ENCODE peak calls at places on chromosomes 16 and 17, in eight cellular contexts. One of them, this sample, is unnamed.

GRCh38 chr17:57677301-57677700 is 67.8 kb downstream of the CCDC182 start:
- DNase-seq in breast epithelium: no peak
- DNase-seq in stomach: no peak
- DNase-seq in esophagus muscularis mucosa: no peak
- DNase-seq in SK-N-SH: no peak
- DNase-seq in transverse colon: no peak
- DNase-seq in HL-60: no peak
- DNase-seq in SK-N-MC: no peak
- DNase-seq in this sample: no peak

GRCh38 chr17:81561494-81561885 is 9.3 kb upstream of the FAAP100 start:
- DNase-seq in HL-60: no peak
- DNase-seq in esophagus muscularis mucosa: no peak
- DNase-seq in transverse colon: no peak
- DNase-seq in SK-N-MC: no peak
- DNase-seq in breast epithelium: no peak
- DNase-seq in stomach: no peak
- DNase-seq in SK-N-SH: no peak
- DNase-seq in this sample: no peak

GRCh38 chr16:73054131-73054496 is 6.2 kb upstream of the ZFHX3 start:
- DNase-seq in esophagus muscularis mucosa: no peak
- DNase-seq in breast epithelium: no peak
- DNase-seq in stomach: no peak
- DNase-seq in SK-N-MC: no peak
- DNase-seq in transverse colon: no peak
- DNase-seq in HL-60: no peak
- DNase-seq in SK-N-SH: peak; percentile 72
- DNase-seq in this sample: no peak

GRCh38 chr16:81873843-81874752 is 95.0 kb downstream of the PLCG2 start:
- DNase-seq in SK-N-SH: peak; percentile 58
- DNase-seq in SK-N-MC: no peak
- DNase-seq in breast epithelium: no peak
- DNase-seq in esophagus muscularis mucosa: no peak
- DNase-seq in stomach: peak; percentile 67
- DNase-seq in HL-60: no peak
- DNase-seq in transverse colon: peak; percentile 51
- DNase-seq in this sample: peak; percentile 44

GRCh38 chr17:5958850-5959249 is 111.3 kb upstream of the WSCD1 start:
- DNase-seq in SK-N-SH: no peak
- DNase-seq in HL-60: no peak
- DNase-seq in breast epithelium: no peak
- DNase-seq in stomach: no peak
- DNase-seq in esophagus muscularis mucosa: no peak
- DNase-seq in SK-N-MC: no peak
- DNase-seq in transverse colon: no peak
- DNase-seq in this sample: no peak

GRCh38 chr16:1296688-1297412 is 12.6 kb upstream of the UBE2I start:
- DNase-seq in transverse colon: peak; percentile 43
- DNase-seq in HL-60: no peak
- DNase-seq in stomach: no peak
- DNase-seq in esophagus muscularis mucosa: no peak
- DNase-seq in breast epithelium: no peak
- DNase-seq in SK-N-MC: no peak
- DNase-seq in SK-N-SH: no peak
- DNase-seq in this sample: no peak

GRCh38 chr17:61352771-61353170 is 46.9 kb upstream of the TBX2 start:
- DNase-seq in transverse colon: no peak
- DNase-seq in SK-N-SH: no peak
- DNase-seq in SK-N-MC: no peak
- DNase-seq in esophagus muscularis mucosa: no peak
- DNase-seq in stomach: no peak
- DNase-seq in HL-60: no peak
- DNase-seq in breast epithelium: no peak
- DNase-seq in this sample: no peak

GRCh38 chr16:57735755-57736418 is at the start of gene KATNB1:
- DNase-seq in esophagus muscularis mucosa: no peak
- DNase-seq in stomach: no peak
- DNase-seq in SK-N-SH: no peak
- DNase-seq in SK-N-MC: no peak
- DNase-seq in HL-60: no peak
- DNase-seq in transverse colon: no peak
- DNase-seq in breast epithelium: no peak
- DNase-seq in this sample: no peak

GRCh38 chr16:23408242-23409201 is 44.5 kb downstream of the COG7 start:
- DNase-seq in HL-60: no peak
- DNase-seq in breast epithelium: peak; percentile 42
- DNase-seq in esophagus muscularis mucosa: no peak
- DNase-seq in transverse colon: peak; percentile 64
- DNase-seq in stomach: no peak
- DNase-seq in SK-N-SH: peak; percentile 55
- DNase-seq in SK-N-MC: no peak
- DNase-seq in this sample: no peak

GRCh38 chr16:64363039-64363438 is 758.8 kb downstream of the CDH11 start:
- DNase-seq in stomach: no peak
- DNase-seq in HL-60: no peak
- DNase-seq in transverse colon: no peak
- DNase-seq in esophagus muscularis mucosa: no peak
- DNase-seq in SK-N-MC: no peak
- DNase-seq in SK-N-SH: no peak
- DNase-seq in breast epithelium: no peak
- DNase-seq in this sample: no peak

GRCh38 chr17:8466873-8467272 is 31.2 kb downstream of the NDEL1 start:
- DNase-seq in HL-60: no peak
- DNase-seq in SK-N-MC: no peak
- DNase-seq in stomach: no peak
- DNase-seq in esophagus muscularis mucosa: no peak
- DNase-seq in breast epithelium: no peak
- DNase-seq in transverse colon: no peak
- DNase-seq in SK-N-SH: no peak
- DNase-seq in this sample: no peak

GRCh38 chr16:2856686-2857450 is 1.1 kb downstream of the PRSS22 start:
- DNase-seq in SK-N-SH: no peak
- DNase-seq in transverse colon: no peak
- DNase-seq in SK-N-MC: no peak
- DNase-seq in breast epithelium: no peak
- DNase-seq in stomach: no peak
- DNase-seq in esophagus muscularis mucosa: no peak
- DNase-seq in HL-60: no peak
- DNase-seq in this sample: no peak

GRCh38 chr16:50721549-50722409 is 20.1 kb upstream of the CYLD start:
- DNase-seq in HL-60: no peak
- DNase-seq in stomach: no peak
- DNase-seq in esophagus muscularis mucosa: no peak
- DNase-seq in SK-N-MC: no peak
- DNase-seq in breast epithelium: no peak
- DNase-seq in transverse colon: no peak
- DNase-seq in SK-N-SH: no peak
- DNase-seq in this sample: no peak

GRCh38 chr17:40243756-40244155 is 24.7 kb downstream of the WIPF2 start:
- DNase-seq in transverse colon: no peak
- DNase-seq in breast epithelium: no peak
- DNase-seq in SK-N-MC: no peak
- DNase-seq in SK-N-SH: no peak
- DNase-seq in esophagus muscularis mucosa: no peak
- DNase-seq in HL-60: no peak
- DNase-seq in stomach: no peak
- DNase-seq in this sample: no peak

GRCh38 chr17:40350410-40351184 is 13.9 kb downstream of the GJD3 start:
- DNase-seq in stomach: no peak
- DNase-seq in esophagus muscularis mucosa: no peak
- DNase-seq in SK-N-MC: no peak
- DNase-seq in breast epithelium: no peak
- DNase-seq in transverse colon: no peak
- DNase-seq in SK-N-SH: peak; percentile 79
- DNase-seq in HL-60: no peak
- DNase-seq in this sample: no peak

GRCh38 chr17:72122668-72123495 is 2.1 kb downstream of the SOX9 start:
- DNase-seq in SK-N-MC: no peak
- DNase-seq in stomach: peak; percentile 50
- DNase-seq in SK-N-SH: peak; percentile 72
- DNase-seq in transverse colon: peak; percentile 52
- DNase-seq in breast epithelium: no peak
- DNase-seq in HL-60: no peak
- DNase-seq in esophagus muscularis mucosa: no peak
- DNase-seq in this sample: no peak

GRCh38 chr16:87407511-87408112 is 15.5 kb downstream of the MAP1LC3B start:
- DNase-seq in breast epithelium: no peak
- DNase-seq in SK-N-MC: no peak
- DNase-seq in stomach: peak; percentile 58
- DNase-seq in HL-60: peak; percentile 85
- DNase-seq in SK-N-SH: no peak
- DNase-seq in transverse colon: peak; percentile 65
- DNase-seq in esophagus muscularis mucosa: no peak
- DNase-seq in this sample: no peak

GRCh38 chr17:20992987-20993862 is 49.6 kb downstream of the USP22 start:
- DNase-seq in transverse colon: peak; percentile 59
- DNase-seq in HL-60: peak; percentile 17
- DNase-seq in SK-N-MC: peak; percentile 40
- DNase-seq in stomach: peak; percentile 60
- DNase-seq in esophagus muscularis mucosa: no peak
- DNase-seq in breast epithelium: peak; percentile 81
- DNase-seq in SK-N-SH: peak; percentile 95
- DNase-seq in this sample: peak; percentile 94

GRCh38 chr16:57572978-57573733 is 30.7 kb downstream of the ADGRG5 start:
- DNase-seq in SK-N-SH: no peak
- DNase-seq in SK-N-MC: no peak
- DNase-seq in transverse colon: no peak
- DNase-seq in HL-60: no peak
- DNase-seq in esophagus muscularis mucosa: peak; percentile 34
- DNase-seq in stomach: no peak
- DNase-seq in breast epithelium: no peak
- DNase-seq in this sample: no peak

GRCh38 chr16:67017451-67017750 is 11.5 kb upstream of the CBFB start:
- DNase-seq in stomach: no peak
- DNase-seq in esophagus muscularis mucosa: no peak
- DNase-seq in HL-60: no peak
- DNase-seq in breast epithelium: peak; percentile 19
- DNase-seq in SK-N-MC: no peak
- DNase-seq in transverse colon: no peak
- DNase-seq in SK-N-SH: no peak
- DNase-seq in this sample: no peak

GRCh38 chr17:3788200-3788599 is 12.8 kb downstream of the ITGAE start:
- DNase-seq in transverse colon: no peak
- DNase-seq in HL-60: no peak
- DNase-seq in SK-N-SH: no peak
- DNase-seq in esophagus muscularis mucosa: no peak
- DNase-seq in breast epithelium: no peak
- DNase-seq in stomach: no peak
- DNase-seq in SK-N-MC: no peak
- DNase-seq in this sample: no peak

GRCh38 chr16:88430524-88431446 is 22.3 kb upstream of the ZFPM1 start:
- DNase-seq in HL-60: no peak
- DNase-seq in SK-N-SH: no peak
- DNase-seq in stomach: no peak
- DNase-seq in esophagus muscularis mucosa: no peak
- DNase-seq in breast epithelium: no peak
- DNase-seq in SK-N-MC: no peak
- DNase-seq in transverse colon: peak; percentile 39
- DNase-seq in this sample: peak; percentile 91
- TF ChIP-seq POLR2AphosphoS5 in HL-60: no peak
- TF ChIP-seq POLR2AphosphoS5 in SK-N-SH: no peak
- TF ChIP-seq POLR2AphosphoS5 in stomach: no peak
- TF ChIP-seq POLR2AphosphoS5 in esophagus muscularis mucosa: no peak
- TF ChIP-seq POLR2AphosphoS5 in breast epithelium: no peak
- TF ChIP-seq POLR2AphosphoS5 in SK-N-MC: no peak
- TF ChIP-seq POLR2AphosphoS5 in transverse colon: no peak
- TF ChIP-seq POLR2AphosphoS5 in this sample: no peak

DNA sequence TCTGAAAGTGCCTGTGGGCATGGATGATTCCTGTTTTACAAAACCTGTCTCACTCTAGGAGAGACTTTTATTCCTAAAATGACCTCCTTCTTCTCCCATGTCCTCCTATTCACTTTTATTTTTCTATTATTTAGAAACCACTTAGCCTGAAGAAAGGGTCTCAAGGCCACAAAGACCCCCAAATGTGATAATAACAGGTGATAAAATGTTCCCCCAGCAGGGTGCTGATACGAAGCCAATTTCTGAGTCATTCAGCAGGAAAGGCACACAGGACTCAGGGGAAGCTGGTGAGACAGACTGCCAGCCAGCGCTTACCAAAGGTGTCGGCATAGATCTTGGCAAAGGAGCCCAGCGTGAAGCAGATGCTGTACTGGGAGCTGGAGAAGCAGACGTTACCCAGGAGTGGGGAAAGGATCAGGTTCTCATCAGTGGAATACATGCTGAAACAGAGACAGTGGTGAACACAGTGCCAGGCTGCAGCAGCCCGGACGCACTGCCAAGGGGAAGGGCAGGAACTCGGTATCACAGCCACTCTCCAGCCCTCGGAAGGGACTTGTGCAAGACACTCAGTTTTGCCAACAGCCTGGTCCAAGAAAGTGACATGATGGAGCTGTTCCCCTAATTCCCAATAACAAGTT is 24.6 kb downstream of the HIGD1B start:
- DNase-seq in transverse colon: peak; percentile 18
- DNase-seq in SK-N-SH: no peak
- DNase-seq in SK-N-MC: no peak
- DNase-seq in HL-60: no peak
- DNase-seq in stomach: no peak
- DNase-seq in esophagus muscularis mucosa: peak; percentile 93
- DNase-seq in breast epithelium: no peak
- DNase-seq in this sample: no peak
- TF ChIP-seq POLR2AphosphoS5 in transverse colon: no peak
- TF ChIP-seq POLR2AphosphoS5 in SK-N-SH: no peak
- TF ChIP-seq POLR2AphosphoS5 in SK-N-MC: no peak
- TF ChIP-seq POLR2AphosphoS5 in HL-60: no peak
- TF ChIP-seq POLR2AphosphoS5 in stomach: no peak
- TF ChIP-seq POLR2AphosphoS5 in esophagus muscularis mucosa: no peak
- TF ChIP-seq POLR2AphosphoS5 in breast epithelium: no peak
- TF ChIP-seq POLR2AphosphoS5 in this sample: no peak

GRCh38 chr17:15112881-15113617 is 152.1 kb downstream of the PMP22 start:
- DNase-seq in SK-N-SH: no peak
- DNase-seq in HL-60: no peak
- DNase-seq in transverse colon: no peak
- DNase-seq in breast epithelium: no peak
- DNase-seq in stomach: no peak
- DNase-seq in esophagus muscularis mucosa: no peak
- DNase-seq in SK-N-MC: no peak
- DNase-seq in this sample: no peak
- TF ChIP-seq POLR2AphosphoS5 in SK-N-SH: no peak
- TF ChIP-seq POLR2AphosphoS5 in HL-60: no peak
- TF ChIP-seq POLR2AphosphoS5 in transverse colon: no peak
- TF ChIP-seq POLR2AphosphoS5 in breast epithelium: no peak
- TF ChIP-seq POLR2AphosphoS5 in stomach: no peak
- TF ChIP-seq POLR2AphosphoS5 in esophagus muscularis mucosa: no peak
- TF ChIP-seq POLR2AphosphoS5 in SK-N-MC: no peak
- TF ChIP-seq POLR2AphosphoS5 in this sample: no peak

GRCh38 chr16:7521834-7522233 is 189.2 kb downstream of the RBFOX1 start:
- DNase-seq in esophagus muscularis mucosa: no peak
- DNase-seq in stomach: no peak
- DNase-seq in SK-N-SH: no peak
- DNase-seq in breast epithelium: no peak
- DNase-seq in HL-60: no peak
- DNase-seq in SK-N-MC: no peak
- DNase-seq in transverse colon: no peak
- DNase-seq in this sample: no peak

GRCh38 chr16:7524419-7524818 is 191.8 kb downstream of the RBFOX1 start:
- DNase-seq in HL-60: no peak
- DNase-seq in esophagus muscularis mucosa: no peak
- DNase-seq in SK-N-MC: no peak
- DNase-seq in breast epithelium: no peak
- DNase-seq in transverse colon: no peak
- DNase-seq in SK-N-SH: no peak
- DNase-seq in stomach: no peak
- DNase-seq in this sample: no peak

GRCh38 chr16:7532534-7532933 is 199.9 kb downstream of the RBFOX1 start:
- DNase-seq in SK-N-MC: no peak
- DNase-seq in esophagus muscularis mucosa: no peak
- DNase-seq in transverse colon: no peak
- DNase-seq in HL-60: no peak
- DNase-seq in stomach: no peak
- DNase-seq in SK-N-SH: no peak
- DNase-seq in breast epithelium: no peak
- DNase-seq in this sample: no peak

GRCh38 chr16:7526736-7527135 is 194.1 kb downstream of the RBFOX1 start:
- DNase-seq in breast epithelium: no peak
- DNase-seq in transverse colon: no peak
- DNase-seq in HL-60: no peak
- DNase-seq in esophagus muscularis mucosa: no peak
- DNase-seq in SK-N-MC: no peak
- DNase-seq in SK-N-SH: no peak
- DNase-seq in stomach: no peak
- DNase-seq in this sample: no peak
- TF ChIP-seq POLR2AphosphoS5 in breast epithelium: no peak
- TF ChIP-seq POLR2AphosphoS5 in transverse colon: no peak
- TF ChIP-seq POLR2AphosphoS5 in HL-60: no peak
- TF ChIP-seq POLR2AphosphoS5 in esophagus muscularis mucosa: no peak
- TF ChIP-seq POLR2AphosphoS5 in SK-N-MC: no peak
- TF ChIP-seq POLR2AphosphoS5 in SK-N-SH: no peak
- TF ChIP-seq POLR2AphosphoS5 in stomach: no peak
- TF ChIP-seq POLR2AphosphoS5 in this sample: no peak

This sample was measured in GM12891.